ENCODE peak calls at places on chromosomes 2 and 18, in nine cellular contexts. K, U, L, V, W, J, S, Z and A are unnamed samples.

GRCh38 chr2:102143450-102143985 is 972 bp downstream of the IL1R1 start:
- DNase-seq in K (no peak), U (no peak), L (no peak), V (peak; percentile 24), W (peak; percentile 49), J (no peak), S (no peak), Z (no peak), A (no peak)

GRCh38 chr18:53886066-53886465 is 338.4 kb downstream of the MBD2 start:
- DNase-seq in K (no peak), U (no peak), L (no peak), V (no peak), W (no peak), J (no peak), S (no peak), Z (no peak), A (no peak)

GRCh38 chr2:144452169-144453038 is 67.5 kb downstream of the ZEB2 start:
- DNase-seq in K (no peak), U (no peak), L (peak; percentile 53), V (no peak), W (peak; percentile 88), J (no peak), S (peak; percentile 58), Z (peak; percentile 59), A (no peak)

GRCh38 chr18:79395761-79396404 is at the start of gene NFATC1:
- DNase-seq in K (peak; percentile 91), U (peak; percentile 55), L (peak; percentile 27), V (peak; percentile 73), W (peak; percentile 78), J (peak; percentile 59), S (peak; percentile 65), Z (peak; percentile 67), A (peak; percentile 72)

GRCh38 chr2:3659447-3660432 is 1.7 kb downstream of the ALLC start:
- DNase-seq in K (no peak), U (no peak), L (peak; percentile 14), V (no peak), W (no peak), J (no peak), S (no peak), Z (peak; percentile 89), A (no peak)

GRCh38 chr2:99317156-99317872 is 16.3 kb upstream of the LYG1 start:
- DNase-seq in K (no peak), U (no peak), L (no peak), V (no peak), W (no peak), J (no peak), S (no peak), Z (no peak), A (no peak)

GRCh38 chr2:141392517-141393213 is 738.2 kb downstream of the LRP1B start:
- DNase-seq in K (no peak), U (no peak), L (peak; percentile 78), V (no peak), W (peak; percentile 62), J (no peak), S (no peak), Z (no peak), A (no peak)

GRCh38 chr2:202965810-202966454 is 48.7 kb upstream of the NBEAL1 start:
- DNase-seq in K (no peak), U (no peak), L (peak; percentile 69), V (no peak), W (peak; percentile 15), J (no peak), S (no peak), Z (no peak), A (peak; percentile 55)

GRCh38 chr2:42141687-42142475 is 27.3 kb upstream of the EML4 start:
- DNase-seq in K (peak; percentile 68), U (peak; percentile 56), L (peak; percentile 96), V (peak; percentile 44), W (peak; percentile 81), J (no peak), S (no peak), Z (peak; percentile 97), A (no peak)

GRCh38 chr2:233905945-233906344 is 11.2 kb upstream of the TRPM8 start:
- DNase-seq in K (no peak), U (no peak), L (no peak), V (no peak), W (no peak), J (no peak), S (no peak), Z (no peak), A (no peak)

GRCh38 chr2:98911126-98911375 is 25.0 kb downstream of the CRACDL start:
- DNase-seq in K (no peak), U (no peak), L (no peak), V (no peak), W (no peak), J (no peak), S (no peak), Z (no peak), A (no peak)

GRCh38 chr18:77249583-77250500 is at the start of gene GALR1:
- DNase-seq in K (no peak), U (no peak), L (no peak), V (no peak), W (no peak), J (no peak), S (peak; percentile 38), Z (no peak), A (no peak)
- H3K27me3 ChIP-seq in K (no peaks in the 10 kb centered on the region), U (peaks cover 16% of the 10 kb centered on the region), L (peaks cover 41% of the 10 kb centered on the region), V (no peaks in the 10 kb centered on the region), W (peaks cover 21% of the 10 kb centered on the region), J (peaks cover 24% of the 10 kb centered on the region), S (peaks cover 42% of the 10 kb centered on the region), Z (no peaks in the 10 kb centered on the region), A (no peaks in the 10 kb centered on the region)

GRCh38 chr2:120444691-120445240 is 98.8 kb downstream of the INHBB start:
- DNase-seq in K (no peak), U (no peak), L (no peak), V (no peak), W (no peak), J (no peak), S (no peak), Z (no peak), A (no peak)
- H3K27me3 ChIP-seq in K (no peaks in the 10 kb centered on the region), U (no peaks in the 10 kb centered on the region), L (peaks cover 34% of the 10 kb centered on the region), V (no peaks in the 10 kb centered on the region), W (peaks cover 29% of the 10 kb centered on the region), J (peaks cover 3% of the 10 kb centered on the region), S (peaks cover 59% of the 10 kb centered on the region), Z (peaks cover 24% of the 10 kb centered on the region), A (no peaks in the 10 kb centered on the region)

DNA sequence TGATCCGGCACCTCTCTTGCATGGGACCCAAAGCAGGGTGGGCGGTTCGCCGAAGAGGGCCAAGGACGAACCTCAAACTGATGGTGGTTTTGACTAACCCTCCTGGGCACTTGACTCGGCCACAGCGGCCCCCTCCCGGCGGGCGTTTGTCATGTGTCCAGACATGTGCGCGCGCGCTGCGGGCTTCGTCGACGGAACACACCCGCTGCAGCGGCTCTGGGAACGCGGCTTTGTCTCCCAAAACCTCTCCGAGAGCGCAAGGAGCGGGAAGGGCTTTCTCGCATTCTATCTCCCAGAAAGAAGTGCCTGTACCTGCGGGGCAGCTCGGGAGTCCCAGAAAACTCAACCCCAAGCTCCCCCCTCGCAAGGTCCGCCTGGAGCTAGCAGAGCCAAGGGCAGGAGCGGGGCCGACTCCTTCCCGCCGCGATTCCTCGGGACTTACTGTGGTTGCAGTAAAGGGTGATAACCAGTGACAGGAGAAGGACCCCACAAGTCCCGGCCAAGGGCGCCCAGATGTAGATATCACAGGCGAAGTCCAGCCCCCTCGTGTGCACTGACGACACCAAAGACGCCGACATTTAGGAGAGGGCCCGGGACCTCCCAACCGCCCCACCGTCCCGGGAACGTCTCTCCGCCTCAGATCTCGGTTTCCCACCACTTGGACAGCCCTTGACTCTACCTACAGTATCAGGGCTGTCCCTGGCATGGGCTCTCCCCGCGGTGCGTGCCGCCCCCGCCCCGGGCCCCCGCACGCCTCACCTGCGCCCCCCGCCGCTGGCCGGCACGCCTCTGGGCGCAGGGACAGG is 1.6 kb downstream of the CD8A start:
- DNase-seq in K (peak; percentile 59), U (no peak), L (no peak), V (no peak), W (no peak), J (no peak), S (no peak), Z (no peak), A (no peak)
- H3K27me3 ChIP-seq in K (no peaks in the 10 kb centered on the region), U (peaks cover 6% of the 10 kb centered on the region), L (peaks cover 52% of the 10 kb centered on the region), V (peaks cover 4% of the 10 kb centered on the region), W (peaks cover 48% of the 10 kb centered on the region), J (peaks cover 3% of the 10 kb centered on the region), S (peaks cover 51% of the 10 kb centered on the region), Z (no peaks in the 10 kb centered on the region), A (no peaks in the 10 kb centered on the region)

DNA sequence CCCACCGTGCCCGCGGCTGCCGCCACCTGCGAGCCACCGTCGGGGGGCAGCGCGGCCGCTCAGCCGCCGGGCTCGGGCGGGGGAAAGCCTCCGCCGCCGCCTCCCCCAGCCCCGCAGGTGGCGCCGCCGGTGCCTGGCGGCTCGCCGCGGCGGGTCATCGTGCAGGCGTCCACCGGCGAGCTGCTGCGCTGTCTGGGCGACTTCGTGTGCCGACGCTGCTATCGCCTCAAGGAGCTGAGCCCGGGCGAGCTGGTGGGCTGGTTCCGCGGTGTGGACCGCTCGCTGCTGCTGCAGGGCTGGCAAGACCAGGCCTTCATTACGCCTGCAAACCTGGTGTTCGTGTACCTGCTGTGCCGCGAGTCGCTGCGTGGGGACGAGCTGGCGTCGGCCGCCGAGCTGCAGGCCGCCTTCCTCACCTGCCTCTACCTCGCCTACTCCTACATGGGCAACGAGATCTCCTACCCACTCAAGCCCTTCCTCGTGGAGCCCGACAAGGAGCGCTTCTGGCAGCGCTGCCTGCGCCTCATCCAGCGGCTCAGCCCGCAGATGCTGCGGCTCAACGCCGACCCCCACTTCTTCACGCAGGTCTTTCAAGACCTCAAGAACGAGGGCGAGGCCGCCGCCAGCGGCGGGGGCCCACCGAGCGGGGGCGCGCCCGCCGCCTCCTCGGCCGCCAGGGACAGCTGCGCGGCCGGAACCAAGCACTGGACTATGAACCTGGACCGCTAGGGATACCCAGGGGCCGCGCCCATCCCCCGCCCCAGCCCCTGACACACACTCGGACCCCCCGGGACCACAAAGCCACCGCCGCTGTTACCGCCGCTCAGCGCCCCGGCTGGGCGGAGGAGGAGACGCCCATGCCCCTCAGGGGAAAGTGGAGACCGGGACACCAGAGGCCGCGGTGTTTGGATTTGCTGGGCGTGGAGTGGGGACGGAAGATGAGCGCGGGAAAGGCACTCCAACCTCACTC is 1.0 kb downstream of the CDK5R2 start:
- DNase-seq in K (no peak), U (no peak), L (no peak), V (no peak), W (no peak), J (no peak), S (no peak), Z (no peak), A (no peak)
- H3K27me3 ChIP-seq in K (no peaks in the 10 kb centered on the region), U (peaks cover 45% of the 10 kb centered on the region), L (peaks cover 54% of the 10 kb centered on the region), V (no peaks in the 10 kb centered on the region), W (peaks cover 54% of the 10 kb centered on the region), J (peaks cover 48% of the 10 kb centered on the region), S (peaks cover 59% of the 10 kb centered on the region), Z (no peaks in the 10 kb centered on the region), A (peaks cover 6% of the 10 kb centered on the region)